ENCODE peak calls at places on chromosomes 13 and 19, in nine cellular contexts. S is PC-9, V is left lung, Y is pancreas, Q is endodermal cell, F is choroid plexus epithelial cell, H is uterus, B is cardiac muscle cell, O is esophagus squamous epithelium. X is an unnamed sample.

GRCh38 chr19:54481326-54481930 is 8.3 kb upstream of the CDC42EP5 start:
- DNase-seq in S (peak), V (no peak), Y (peak), Q (peak), F (peak), H (no peak), B (peak), O (no peak), X (no peak)

GRCh38 chr19:37966211-37967072 is 59.4 kb downstream of the SIPA1L3 start:
- DNase-seq in S (no peak), V (no peak), Y (no peak), Q (no peak), F (no peak), H (no peak), B (no peak), O (no peak), X (no peak)

GRCh38 chr13:25170554-25171107 is 1.5 kb downstream of the AMER2 start:
- DNase-seq in S (no peak), V (peak), Y (no peak), Q (peak), F (peak), H (no peak), B (peak), O (no peak), X (no peak)

GRCh38 chr13:65540064-65540635 is 1690.0 kb downstream of the PCDH9 start:
- DNase-seq in S (no peak), V (no peak), Y (no peak), Q (no peak), F (no peak), H (no peak), B (no peak), O (no peak), X (no peak)

GRCh38 chr19:794989-795658 is 2.1 kb upstream of the PTBP1 start:
- DNase-seq in S (no peak), V (peak), Y (peak), Q (peak), F (no peak), H (peak), B (no peak), O (no peak), X (no peak)

GRCh38 chr19:55066107-55066709 is 3.3 kb upstream of the RDH13 start:
- DNase-seq in S (no peak), V (no peak), Y (no peak), Q (peak), F (no peak), H (no peak), B (no peak), O (no peak), X (no peak)

GRCh38 chr19:17109962-17110598 is 34.5 kb downstream of the MYO9B start:
- DNase-seq in S (no peak), V (peak), Y (no peak), Q (no peak), F (no peak), H (no peak), B (no peak), O (peak), X (no peak)

GRCh38 chr19:16739546-16739945 is 19.9 kb downstream of the NWD1 start:
- DNase-seq in S (no peak), V (no peak), Y (no peak), Q (peak), F (peak), H (no peak), B (peak), O (no peak), X (no peak)

GRCh38 chr19:18865973-18866799 is 29.8 kb downstream of the CERS1 start:
- DNase-seq in S (no peak), V (peak), Y (no peak), Q (peak), F (peak), H (peak), B (peak), O (no peak), X (no peak)

GRCh38 chr19:14073925-14074838 is 1.6 kb downstream of the MISP3 start:
- DNase-seq in S (peak), V (no peak), Y (no peak), Q (no peak), F (peak), H (peak), B (peak), O (no peak), X (no peak)

GRCh38 chr13:110380359-110381028 is 73.4 kb downstream of the COL4A2 start:
- DNase-seq in S (peak), V (no peak), Y (no peak), Q (peak), F (peak), H (no peak), B (no peak), O (no peak), X (no peak)

GRCh38 chr19:1752757-1753728 is at the start of gene ONECUT3:
- DNase-seq in S (no peak), V (no peak), Y (no peak), Q (peak), F (no peak), H (no peak), B (no peak), O (no peak), X (no peak)

GRCh38 chr13:76887070-76887563 is 912 bp upstream of the KCTD12 start:
- DNase-seq in S (no peak), V (no peak), Y (no peak), Q (peak), F (no peak), H (peak), B (peak), O (no peak), X (no peak)

GRCh38 chr13:35882722-35883497 is 248.3 kb downstream of the DCLK1 start:
- DNase-seq in S (no peak), V (no peak), Y (no peak), Q (peak), F (peak), H (no peak), B (no peak), O (no peak), X (no peak)

GRCh38 chr19:31545766-31546165 is 196.5 kb upstream of the TSHZ3 start:
- DNase-seq in S (no peak), V (no peak), Y (no peak), Q (peak), F (no peak), H (no peak), B (no peak), O (no peak), X (no peak)

GRCh38 chr19:30439271-30439750 is 67.1 kb downstream of the ZNF536 start:
- DNase-seq in S (no peak), V (no peak), Y (no peak), Q (no peak), F (no peak), H (no peak), B (no peak), O (no peak), X (no peak)

GRCh38 chr19:56156768-56157167 is 15.7 kb downstream of the ZNF444 start:
- DNase-seq in S (no peak), V (no peak), Y (no peak), Q (no peak), F (no peak), H (no peak), B (no peak), O (no peak), X (no peak)

GRCh38 chr19:1538978-1539377 is 15.1 kb downstream of the PLK5 start:
- DNase-seq in S (no peak), V (no peak), Y (no peak), Q (no peak), F (peak), H (no peak), B (no peak), O (no peak), X (no peak)

GRCh38 chr19:53082929-53083328 is 20.3 kb downstream of the ZNF160 start:
- DNase-seq in S (no peak), V (no peak), Y (no peak), Q (no peak), F (no peak), H (no peak), B (no peak), O (no peak), X (no peak)

GRCh38 chr13:46202188-46202795 is 9.4 kb upstream of the LRRC63 start:
- DNase-seq in S (no peak), V (no peak), Y (no peak), Q (no peak), F (no peak), H (no peak), B (no peak), O (no peak), X (no peak)

GRCh38 chr13:34738251-34739170 is 203.6 kb upstream of the NBEA start:
- DNase-seq in S (no peak), V (no peak), Y (no peak), Q (no peak), F (no peak), H (no peak), B (no peak), O (no peak), X (no peak)

GRCh38 chr13:44206429-44206828 is 167.2 kb upstream of the SERP2 start:
- DNase-seq in S (no peak), V (no peak), Y (no peak), Q (no peak), F (no peak), H (no peak), B (no peak), O (no peak), X (no peak)

GRCh38 chr19:45716314-45717130 is 14.2 kb downstream of the FBXO46 start:
- DNase-seq in S (peak), V (no peak), Y (no peak), Q (peak), F (peak), H (peak), B (peak), O (no peak), X (no peak)

GRCh38 chr19:33052352-33052972 is 12.2 kb downstream of the RHPN2 start:
- DNase-seq in S (peak), V (no peak), Y (peak), Q (no peak), F (peak), H (peak), B (no peak), O (no peak), X (peak)

GRCh38 chr13:41193919-41194824 is at the start of gene KBTBD7:
- DNase-seq in S (peak), V (peak), Y (peak), Q (peak), F (peak), H (peak), B (peak), O (peak), X (peak)
- TF ChIP-seq CTCF in S (no peak), V (no peak), Y (no peak), Q (no peak), F (no peak), H (no peak), B (no peak), O (no peak), X (no peak)

DNA sequence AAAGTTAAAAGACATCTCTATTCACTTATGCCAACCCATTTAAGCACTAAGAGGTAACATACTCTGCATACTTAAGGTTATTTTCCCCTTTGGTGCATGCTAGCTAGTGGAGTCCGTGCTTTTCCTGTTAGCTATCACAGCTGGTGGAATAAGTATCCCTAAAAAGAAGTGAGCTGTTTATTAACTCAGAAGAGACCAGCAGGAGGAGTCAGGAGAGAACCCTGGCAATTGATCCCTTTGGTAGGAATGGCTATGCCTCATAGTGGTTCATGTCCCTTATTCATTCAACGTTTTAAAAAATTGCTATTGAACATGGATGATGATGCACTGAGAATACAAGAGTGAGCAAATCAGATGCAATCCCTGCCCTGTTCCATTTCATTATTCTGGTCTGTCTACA is 12.4 kb upstream of the NEK5 start:
- DNase-seq in S (no peak), V (no peak), Y (no peak), Q (no peak), F (peak), H (no peak), B (no peak), O (no peak), X (no peak)
- TF ChIP-seq CTCF in S (no peak), V (no peak), Y (no peak), Q (peak), F (peak), H (no peak), B (no peak), O (no peak), X (no peak)

GRCh38 chr19:40528533-40529092 is 48.1 kb upstream of the SHKBP1 start:
- DNase-seq in S (no peak), V (no peak), Y (no peak), Q (no peak), F (no peak), H (no peak), B (no peak), O (no peak), X (no peak)

GRCh38 chr19:40530091-40530901 is 46.4 kb upstream of the SHKBP1 start:
- DNase-seq in S (no peak), V (no peak), Y (peak), Q (peak), F (no peak), H (no peak), B (peak), O (no peak), X (no peak)

GRCh38 chr19:40534148-40534547 is 42.5 kb upstream of the SHKBP1 start:
- DNase-seq in S (no peak), V (no peak), Y (no peak), Q (no peak), F (no peak), H (no peak), B (no peak), O (no peak), X (no peak)

GRCh38 chr19:40529093-40529954 is 47.3 kb upstream of the SHKBP1 start:
- DNase-seq in S (peak), V (peak), Y (peak), Q (peak), F (peak), H (peak), B (peak), O (no peak), X (peak)

DNA sequence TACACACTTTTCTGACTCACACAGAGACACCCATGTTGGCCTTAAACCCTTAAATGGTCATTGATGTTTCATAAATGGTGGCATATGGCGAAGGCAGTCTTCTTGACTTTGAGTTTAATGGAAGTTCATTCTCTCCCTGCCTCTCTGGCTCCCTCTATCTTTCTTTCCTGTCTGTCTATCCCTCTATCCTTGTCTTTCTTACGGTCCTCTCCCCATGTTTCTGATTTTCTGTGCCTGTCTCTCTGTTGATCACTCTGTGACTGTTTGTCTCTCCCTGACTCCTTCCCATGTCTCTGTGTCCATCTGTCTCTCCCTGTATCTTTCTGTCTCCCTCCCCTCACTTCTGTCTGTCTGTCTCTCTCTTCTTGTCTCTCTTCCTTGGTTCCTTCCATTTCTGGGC is 43.2 kb upstream of the SHKBP1 start:
- DNase-seq in S (no peak), V (no peak), Y (no peak), Q (no peak), F (peak), H (no peak), B (no peak), O (no peak), X (no peak)
- TF ChIP-seq CTCF in S (peak), V (no peak), Y (no peak), Q (peak), F (peak), H (no peak), B (peak), O (no peak), X (peak)

DNA sequence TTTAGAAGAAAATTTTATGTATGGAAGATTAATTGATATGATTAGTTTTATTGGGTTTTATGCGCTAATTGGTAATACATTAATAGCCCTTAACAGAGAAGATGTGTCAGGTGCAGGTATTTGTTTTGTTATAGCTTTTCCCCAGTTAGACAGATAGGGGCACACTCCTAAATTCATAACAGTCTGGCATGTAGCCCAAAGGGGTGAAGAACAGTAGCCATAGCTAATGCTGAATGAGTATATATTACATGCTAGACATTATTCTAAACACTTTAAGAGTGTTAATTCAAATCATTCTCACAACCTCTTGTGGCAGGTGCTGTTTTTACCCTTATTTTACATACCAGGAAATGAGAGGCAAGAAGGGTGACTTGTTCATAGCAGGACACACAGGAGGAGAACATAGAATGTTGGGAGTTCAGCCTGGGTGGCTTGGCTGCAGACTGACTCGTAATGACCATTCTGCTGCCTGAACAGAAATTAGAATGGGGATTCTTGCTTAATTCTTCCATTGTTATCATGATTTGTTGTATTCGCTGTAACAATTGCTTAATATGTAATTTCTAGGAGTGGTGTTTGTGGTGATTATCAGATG is 20.1 kb downstream of the PCCA start:
- DNase-seq in S (no peak), V (no peak), Y (no peak), Q (no peak), F (no peak), H (no peak), B (no peak), O (no peak), X (no peak)
- TF ChIP-seq CTCF in S (no peak), V (no peak), Y (no peak), Q (no peak), F (no peak), H (no peak), B (no peak), O (no peak), X (no peak)

GRCh38 chr13:49272296-49272695 is 24.6 kb downstream of the CDADC1 start:
- DNase-seq in S (no peak), V (no peak), Y (no peak), Q (no peak), F (no peak), H (no peak), B (no peak), O (no peak), X (no peak)
- TF ChIP-seq CTCF in S (no peak), V (no peak), Y (no peak), Q (no peak), F (no peak), H (no peak), B (no peak), O (no peak), X (no peak)

GRCh38 chr13:33677215-33677614 is 140.7 kb upstream of the RFC3 start:
- DNase-seq in S (no peak), V (no peak), Y (no peak), Q (no peak), F (no peak), H (no peak), B (no peak), O (no peak), X (no peak)
- TF ChIP-seq CTCF in S (no peak), V (no peak), Y (no peak), Q (no peak), F (no peak), H (no peak), B (no peak), O (no peak), X (no peak)

X was measured in kidney epithelial cell.